ENCODE peak calls at places on chromosome 16, in nine cellular contexts. One of them, this sample, is unnamed.

GRCh38 chr16:16120382-16121184 is 102.7 kb downstream of the ABCC6 start:
- DNase-seq in Caco-2: no peak
- DNase-seq in pancreas: no peak
- DNase-seq in cardiac muscle cell: no peak
- DNase-seq in OCI-LY7: no peak
- DNase-seq in tibial artery: no peak
- DNase-seq in ovary: no peak
- DNase-seq in retinal pigment epithelial cell: peak
- DNase-seq in adipocyte: no peak
- DNase-seq in this sample: no peak

GRCh38 chr16:47492428-47493357 is 31.6 kb downstream of the PHKB start:
- DNase-seq in pancreas: no peak
- DNase-seq in ovary: no peak
- DNase-seq in tibial artery: peak
- DNase-seq in retinal pigment epithelial cell: no peak
- DNase-seq in OCI-LY7: peak
- DNase-seq in cardiac muscle cell: no peak
- DNase-seq in adipocyte: peak
- DNase-seq in Caco-2: no peak
- DNase-seq in this sample: peak

GRCh38 chr16:88356727-88357199 is 26.0 kb upstream of the ZNF469 start:
- DNase-seq in cardiac muscle cell: no peak
- DNase-seq in retinal pigment epithelial cell: no peak
- DNase-seq in OCI-LY7: no peak
- DNase-seq in ovary: no peak
- DNase-seq in adipocyte: no peak
- DNase-seq in tibial artery: no peak
- DNase-seq in pancreas: no peak
- DNase-seq in Caco-2: no peak
- DNase-seq in this sample: no peak

GRCh38 chr16:1300664-1301476 is 8.6 kb upstream of the UBE2I start:
- DNase-seq in pancreas: peak
- DNase-seq in ovary: peak
- DNase-seq in Caco-2: no peak
- DNase-seq in adipocyte: peak
- DNase-seq in tibial artery: peak
- DNase-seq in OCI-LY7: peak
- DNase-seq in retinal pigment epithelial cell: no peak
- DNase-seq in cardiac muscle cell: peak
- DNase-seq in this sample: peak

GRCh38 chr16:89370081-89370511 is 120.3 kb downstream of the ANKRD11 start:
- DNase-seq in tibial artery: no peak
- DNase-seq in Caco-2: peak
- DNase-seq in cardiac muscle cell: no peak
- DNase-seq in OCI-LY7: no peak
- DNase-seq in adipocyte: peak
- DNase-seq in pancreas: no peak
- DNase-seq in ovary: no peak
- DNase-seq in retinal pigment epithelial cell: no peak
- DNase-seq in this sample: no peak

GRCh38 chr16:4614571-4615388 is at the start of gene UBALD1:
- DNase-seq in OCI-LY7: peak
- DNase-seq in pancreas: peak
- DNase-seq in Caco-2: peak
- DNase-seq in tibial artery: peak
- DNase-seq in adipocyte: peak
- DNase-seq in cardiac muscle cell: peak
- DNase-seq in ovary: peak
- DNase-seq in retinal pigment epithelial cell: peak
- DNase-seq in this sample: peak

GRCh38 chr16:75938818-75939217 is 212.5 kb upstream of the CPHXL start:
- DNase-seq in adipocyte: no peak
- DNase-seq in OCI-LY7: no peak
- DNase-seq in cardiac muscle cell: no peak
- DNase-seq in ovary: no peak
- DNase-seq in tibial artery: no peak
- DNase-seq in Caco-2: no peak
- DNase-seq in retinal pigment epithelial cell: no peak
- DNase-seq in pancreas: no peak
- DNase-seq in this sample: no peak

GRCh38 chr16:50602126-50602525 is 53.9 kb downstream of the NKD1 start:
- DNase-seq in adipocyte: no peak
- DNase-seq in ovary: no peak
- DNase-seq in cardiac muscle cell: no peak
- DNase-seq in retinal pigment epithelial cell: no peak
- DNase-seq in Caco-2: no peak
- DNase-seq in OCI-LY7: no peak
- DNase-seq in tibial artery: no peak
- DNase-seq in pancreas: no peak
- DNase-seq in this sample: no peak

GRCh38 chr16:19883296-19883951 is 1.2 kb downstream of the GPRC5B start:
- DNase-seq in ovary: peak
- DNase-seq in cardiac muscle cell: peak
- DNase-seq in Caco-2: no peak
- DNase-seq in tibial artery: peak
- DNase-seq in retinal pigment epithelial cell: no peak
- DNase-seq in OCI-LY7: no peak
- DNase-seq in pancreas: peak
- DNase-seq in adipocyte: no peak
- DNase-seq in this sample: peak

GRCh38 chr16:86387461-86388440 is 122.6 kb upstream of the FOXF1 start:
- DNase-seq in OCI-LY7: no peak
- DNase-seq in adipocyte: peak
- DNase-seq in pancreas: no peak
- DNase-seq in ovary: no peak
- DNase-seq in cardiac muscle cell: no peak
- DNase-seq in Caco-2: no peak
- DNase-seq in retinal pigment epithelial cell: peak
- DNase-seq in tibial artery: no peak
- DNase-seq in this sample: no peak

GRCh38 chr16:83510906-83511305 is 296.9 kb upstream of the HSBP1 start:
- DNase-seq in OCI-LY7: no peak
- DNase-seq in ovary: no peak
- DNase-seq in cardiac muscle cell: no peak
- DNase-seq in retinal pigment epithelial cell: no peak
- DNase-seq in Caco-2: no peak
- DNase-seq in adipocyte: no peak
- DNase-seq in tibial artery: no peak
- DNase-seq in pancreas: no peak
- DNase-seq in this sample: no peak

GRCh38 chr16:64629622-64630021 is 492.2 kb downstream of the CDH11 start:
- DNase-seq in ovary: no peak
- DNase-seq in tibial artery: no peak
- DNase-seq in cardiac muscle cell: no peak
- DNase-seq in Caco-2: no peak
- DNase-seq in adipocyte: no peak
- DNase-seq in pancreas: no peak
- DNase-seq in retinal pigment epithelial cell: no peak
- DNase-seq in OCI-LY7: no peak
- DNase-seq in this sample: no peak

GRCh38 chr16:57297856-57298255 is 13.4 kb upstream of the PLLP start:
- DNase-seq in cardiac muscle cell: no peak
- DNase-seq in retinal pigment epithelial cell: no peak
- DNase-seq in Caco-2: no peak
- DNase-seq in pancreas: no peak
- DNase-seq in tibial artery: no peak
- DNase-seq in ovary: no peak
- DNase-seq in OCI-LY7: peak
- DNase-seq in adipocyte: no peak
- DNase-seq in this sample: peak

GRCh38 chr16:67504190-67505021 is 21.1 kb upstream of the AGRP start:
- DNase-seq in retinal pigment epithelial cell: no peak
- DNase-seq in adipocyte: no peak
- DNase-seq in Caco-2: no peak
- DNase-seq in pancreas: no peak
- DNase-seq in cardiac muscle cell: no peak
- DNase-seq in OCI-LY7: peak
- DNase-seq in ovary: no peak
- DNase-seq in tibial artery: peak
- DNase-seq in this sample: no peak

GRCh38 chr16:473046-474043 is 47.9 kb downstream of the RAB11FIP3 start:
- DNase-seq in OCI-LY7: no peak
- DNase-seq in Caco-2: no peak
- DNase-seq in adipocyte: no peak
- DNase-seq in ovary: no peak
- DNase-seq in pancreas: no peak
- DNase-seq in tibial artery: no peak
- DNase-seq in cardiac muscle cell: no peak
- DNase-seq in retinal pigment epithelial cell: no peak
- DNase-seq in this sample: no peak

GRCh38 chr16:69513180-69513966 is 52.4 kb upstream of the NFAT5 start:
- DNase-seq in pancreas: no peak
- DNase-seq in ovary: no peak
- DNase-seq in retinal pigment epithelial cell: peak
- DNase-seq in OCI-LY7: no peak
- DNase-seq in tibial artery: no peak
- DNase-seq in adipocyte: peak
- DNase-seq in Caco-2: peak
- DNase-seq in cardiac muscle cell: no peak
- DNase-seq in this sample: no peak

DNA sequence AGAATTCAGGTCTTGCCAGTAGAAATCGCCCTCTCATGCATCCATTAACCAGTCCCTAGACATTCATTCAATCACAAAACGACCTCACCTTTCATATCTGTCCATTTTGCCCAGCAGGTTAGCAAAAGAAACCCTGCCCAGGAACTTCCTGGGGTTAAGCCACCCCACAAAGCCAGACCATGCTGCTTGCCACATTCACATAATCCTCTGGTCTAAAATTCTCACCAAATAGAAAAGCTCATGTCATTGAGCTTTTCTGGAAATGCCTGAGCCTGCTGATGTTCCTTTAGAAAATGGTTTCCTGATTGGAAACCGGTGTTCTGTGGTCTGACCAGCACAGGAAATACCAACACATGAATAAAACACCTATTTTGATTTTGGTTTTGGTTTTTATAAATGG is 21.6 kb upstream of the DYNLRB2 start:
- DNase-seq in retinal pigment epithelial cell: no peak
- DNase-seq in adipocyte: no peak
- DNase-seq in ovary: no peak
- DNase-seq in tibial artery: no peak
- DNase-seq in Caco-2: no peak
- DNase-seq in cardiac muscle cell: no peak
- DNase-seq in pancreas: no peak
- DNase-seq in OCI-LY7: no peak
- DNase-seq in this sample: no peak
- H3K4me3 ChIP-seq in retinal pigment epithelial cell: no peak
- H3K4me3 ChIP-seq in adipocyte: no peak
- H3K4me3 ChIP-seq in ovary: no peak
- H3K4me3 ChIP-seq in tibial artery: no peak
- H3K4me3 ChIP-seq in Caco-2: no peak
- H3K4me3 ChIP-seq in cardiac muscle cell: no peak
- H3K4me3 ChIP-seq in pancreas: no peak
- H3K4me3 ChIP-seq in OCI-LY7: no peak
- H3K4me3 ChIP-seq in this sample: no peak

GRCh38 chr16:72424776-72425175 is 252.8 kb upstream of the PMFBP1 start:
- DNase-seq in tibial artery: no peak
- DNase-seq in OCI-LY7: no peak
- DNase-seq in cardiac muscle cell: no peak
- DNase-seq in ovary: no peak
- DNase-seq in pancreas: no peak
- DNase-seq in Caco-2: no peak
- DNase-seq in retinal pigment epithelial cell: no peak
- DNase-seq in adipocyte: no peak
- DNase-seq in this sample: no peak
- H3K4me3 ChIP-seq in tibial artery: no peak
- H3K4me3 ChIP-seq in OCI-LY7: no peak
- H3K4me3 ChIP-seq in cardiac muscle cell: no peak
- H3K4me3 ChIP-seq in ovary: no peak
- H3K4me3 ChIP-seq in pancreas: no peak
- H3K4me3 ChIP-seq in Caco-2: no peak
- H3K4me3 ChIP-seq in retinal pigment epithelial cell: no peak
- H3K4me3 ChIP-seq in adipocyte: no peak
- H3K4me3 ChIP-seq in this sample: no peak

DNA sequence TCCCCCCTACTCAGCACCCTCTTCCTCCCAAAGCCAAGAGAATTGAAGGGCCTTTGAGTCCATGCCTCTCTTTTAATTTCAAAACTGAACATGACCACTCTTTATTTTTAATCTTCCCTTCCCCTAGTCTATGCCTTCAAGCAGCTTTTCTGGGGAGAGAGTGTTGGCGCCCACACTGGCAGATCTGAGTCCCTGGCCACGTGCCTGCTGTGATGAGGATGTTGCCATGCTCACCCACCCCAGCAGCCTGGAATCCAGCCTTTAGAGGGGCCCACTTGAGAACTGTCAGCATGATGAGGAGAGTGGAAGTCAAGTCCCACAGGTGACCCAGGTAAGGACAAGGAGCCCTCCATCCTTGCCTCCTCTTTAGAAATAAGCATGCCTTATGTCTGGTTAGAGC is 20.3 kb upstream of the CACNG3 start:
- DNase-seq in Caco-2: no peak
- DNase-seq in pancreas: no peak
- DNase-seq in adipocyte: no peak
- DNase-seq in retinal pigment epithelial cell: no peak
- DNase-seq in tibial artery: no peak
- DNase-seq in ovary: no peak
- DNase-seq in cardiac muscle cell: no peak
- DNase-seq in OCI-LY7: no peak
- DNase-seq in this sample: no peak
- H3K4me3 ChIP-seq in Caco-2: no peak
- H3K4me3 ChIP-seq in pancreas: no peak
- H3K4me3 ChIP-seq in adipocyte: no peak
- H3K4me3 ChIP-seq in retinal pigment epithelial cell: no peak
- H3K4me3 ChIP-seq in tibial artery: no peak
- H3K4me3 ChIP-seq in ovary: no peak
- H3K4me3 ChIP-seq in cardiac muscle cell: no peak
- H3K4me3 ChIP-seq in OCI-LY7: no peak
- H3K4me3 ChIP-seq in this sample: no peak

GRCh38 chr16:73026754-73027654 is 20.9 kb downstream of the ZFHX3 start:
- DNase-seq in cardiac muscle cell: no peak
- DNase-seq in retinal pigment epithelial cell: no peak
- DNase-seq in adipocyte: no peak
- DNase-seq in ovary: no peak
- DNase-seq in OCI-LY7: no peak
- DNase-seq in tibial artery: no peak
- DNase-seq in Caco-2: no peak
- DNase-seq in pancreas: no peak
- DNase-seq in this sample: no peak

GRCh38 chr16:73025506-73026131 is 22.3 kb downstream of the ZFHX3 start:
- DNase-seq in retinal pigment epithelial cell: no peak
- DNase-seq in ovary: no peak
- DNase-seq in tibial artery: no peak
- DNase-seq in adipocyte: no peak
- DNase-seq in pancreas: no peak
- DNase-seq in OCI-LY7: no peak
- DNase-seq in Caco-2: no peak
- DNase-seq in cardiac muscle cell: no peak
- DNase-seq in this sample: no peak

GRCh38 chr16:73028263-73028662 is 19.7 kb downstream of the ZFHX3 start:
- DNase-seq in tibial artery: no peak
- DNase-seq in Caco-2: no peak
- DNase-seq in cardiac muscle cell: no peak
- DNase-seq in adipocyte: no peak
- DNase-seq in pancreas: no peak
- DNase-seq in OCI-LY7: no peak
- DNase-seq in ovary: no peak
- DNase-seq in retinal pigment epithelial cell: no peak
- DNase-seq in this sample: no peak

GRCh38 chr16:73028721-73029361 is 19.1 kb downstream of the ZFHX3 start:
- DNase-seq in adipocyte: no peak
- DNase-seq in pancreas: no peak
- DNase-seq in ovary: no peak
- DNase-seq in retinal pigment epithelial cell: no peak
- DNase-seq in Caco-2: no peak
- DNase-seq in cardiac muscle cell: no peak
- DNase-seq in tibial artery: no peak
- DNase-seq in OCI-LY7: no peak
- DNase-seq in this sample: no peak

GRCh38 chr16:73027655-73028220 is 20.2 kb downstream of the ZFHX3 start:
- DNase-seq in adipocyte: no peak
- DNase-seq in retinal pigment epithelial cell: no peak
- DNase-seq in OCI-LY7: no peak
- DNase-seq in cardiac muscle cell: peak
- DNase-seq in tibial artery: no peak
- DNase-seq in ovary: no peak
- DNase-seq in pancreas: no peak
- DNase-seq in Caco-2: no peak
- DNase-seq in this sample: no peak
- H3K4me3 ChIP-seq in adipocyte: no peak
- H3K4me3 ChIP-seq in retinal pigment epithelial cell: no peak
- H3K4me3 ChIP-seq in OCI-LY7: no peak
- H3K4me3 ChIP-seq in cardiac muscle cell: no peak
- H3K4me3 ChIP-seq in tibial artery: no peak
- H3K4me3 ChIP-seq in ovary: no peak
- H3K4me3 ChIP-seq in pancreas: no peak
- H3K4me3 ChIP-seq in Caco-2: no peak
- H3K4me3 ChIP-seq in this sample: no peak

This sample was measured in naive thymus-derived CD4-positive, alpha-beta T cell.